ENCODE peak calls at places on chromosomes 12 and 14, in four cellular contexts. Y is K562, U is HL-60, M is GM12878. H is an unnamed sample.

GRCh38 chr12:71955946-71956345 is 17.3 kb downstream of the TPH2 start:
- DNase-seq in Y (no peak), U (no peak), M (no peak), H (no peak)

GRCh38 chr12:124411291-124411878 is 116.5 kb downstream of the RFLNA start:
- DNase-seq in Y (no peak), U (no peak), M (no peak), H (no peak)

GRCh38 chr12:50425859-50426258 is 25.2 kb downstream of the LARP4 start:
- DNase-seq in Y (no peak), U (no peak), M (no peak), H (no peak)

GRCh38 chr14:101830271-101830670 is 68.8 kb downstream of the PPP2R5C start:
- DNase-seq in Y (no peak), U (no peak), M (no peak), H (no peak)

GRCh38 chr12:79455314-79455713 is 235.4 kb downstream of the PAWR start:
- DNase-seq in Y (no peak), U (no peak), M (no peak), H (no peak)

GRCh38 chr12:82207556-82207955 is 150.6 kb downstream of the CCDC59 start:
- DNase-seq in Y (no peak), U (no peak), M (no peak), H (no peak)

GRCh38 chr12:104689630-104690029 is 232.9 kb downstream of the CHST11 start:
- DNase-seq in Y (no peak), U (peak), M (no peak), H (no peak)

GRCh38 chr12:116400671-116401357 is 123.3 kb upstream of the MED13L start:
- DNase-seq in Y (no peak), U (peak), M (no peak), H (no peak)

GRCh38 chr14:74954232-74954946 is 1.0 kb downstream of the PGF start:
- DNase-seq in Y (peak), U (no peak), M (no peak), H (no peak)
- TF ChIP-seq SPI1 in Y (no peak), U (no peak), M (no peak), H (no peak)

GRCh38 chr14:103626150-103626850 is 2.7 kb upstream of the KLC1 start:
- DNase-seq in Y (no peak), U (no peak), M (no peak), H (no peak)
- TF ChIP-seq POLR2AphosphoS5 in Y (no peak), U (no peak), M (no peak), H (no peak)

GRCh38 chr14:21498540-21499526 is 12.3 kb downstream of the METTL3 start:
- DNase-seq in Y (peak), U (peak), M (no peak), H (no peak)
- TF ChIP-seq SPI1 in Y (no peak), U (no peak), M (no peak), H (no peak)

GRCh38 chr12:76945867-76946266 is 67.0 kb upstream of the CSRP2 start:
- DNase-seq in Y (no peak), U (no peak), M (no peak), H (no peak)

GRCh38 chr12:76944892-76945291 is 66.1 kb upstream of the CSRP2 start:
- DNase-seq in Y (no peak), U (no peak), M (no peak), H (no peak)

GRCh38 chr12:76943004-76943403 is 64.2 kb upstream of the CSRP2 start:
- DNase-seq in Y (no peak), U (no peak), M (no peak), H (no peak)

GRCh38 chr12:76946451-76946850 is 67.6 kb upstream of the CSRP2 start:
- DNase-seq in Y (no peak), U (no peak), M (no peak), H (no peak)

GRCh38 chr12:76942276-76942675 is 63.5 kb upstream of the CSRP2 start:
- DNase-seq in Y (no peak), U (no peak), M (no peak), H (no peak)
- TF ChIP-seq POLR2AphosphoS5 in Y (no peak), U (no peak), M (no peak), H (no peak)

DNA sequence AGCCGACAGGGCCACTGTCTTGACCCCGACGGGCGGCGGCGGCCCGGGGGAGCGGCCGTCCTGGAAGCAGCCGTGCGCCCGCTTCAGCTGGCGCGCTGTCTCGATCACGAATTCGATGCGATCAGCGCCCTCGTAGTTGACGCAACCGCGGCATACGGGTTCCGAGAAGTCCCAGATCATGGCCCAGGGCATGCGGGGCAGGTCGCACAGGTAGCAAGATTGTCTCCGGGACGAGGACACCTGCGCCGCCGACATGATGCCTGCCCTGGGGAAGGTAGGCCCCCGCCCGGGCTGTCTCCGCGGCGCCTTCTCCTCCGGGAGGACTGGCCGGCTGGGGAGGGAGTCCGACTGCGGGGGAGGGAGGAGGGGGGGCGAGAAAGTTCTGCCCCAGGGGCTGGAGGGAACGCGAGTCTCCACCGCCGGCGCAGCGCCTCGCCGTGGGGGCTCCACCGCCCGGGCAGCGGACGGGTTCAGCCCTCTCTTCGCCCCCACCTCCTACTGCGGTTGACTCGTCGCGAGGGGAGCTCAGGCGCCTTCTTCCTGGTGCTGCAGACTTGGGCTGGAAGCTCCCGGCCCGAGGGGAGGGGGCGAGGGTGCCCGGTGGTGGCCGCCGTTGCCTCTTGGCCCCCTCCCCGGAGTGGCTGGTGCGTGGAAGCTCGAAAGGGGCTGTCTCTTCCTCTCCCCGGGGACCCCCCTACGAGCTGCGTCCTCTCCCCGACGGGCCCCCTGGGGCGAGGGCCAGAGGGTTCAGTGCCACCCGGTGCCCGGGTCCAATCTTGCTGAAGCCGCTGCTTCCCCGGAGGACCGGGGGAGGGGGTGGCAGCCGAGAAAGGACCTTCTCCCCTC is 747 bp downstream of the IRF2BPL start:
- DNase-seq in Y (peak), U (peak), M (no peak), H (peak)
- TF ChIP-seq SPI1 in Y (no peak), U (no peak), M (no peak), H (no peak)

GRCh38 chr14:90293766-90294471 is 37.6 kb downstream of the PSMC1 start:
- DNase-seq in Y (no peak), U (no peak), M (no peak), H (no peak)
- TF ChIP-seq POLR2AphosphoS5 in Y (no peak), U (no peak), M (no peak), H (no peak)

GRCh38 chr12:89593873-89594272 is 68.0 kb upstream of the POC1B start:
- DNase-seq in Y (no peak), U (no peak), M (no peak), H (no peak)

GRCh38 chr12:89593233-89593632 is 67.4 kb upstream of the POC1B start:
- DNase-seq in Y (no peak), U (no peak), M (no peak), H (no peak)

GRCh38 chr12:89603678-89604077 is 77.8 kb upstream of the POC1B start:
- DNase-seq in Y (no peak), U (no peak), M (no peak), H (no peak)

GRCh38 chr12:89597210-89597609 is 71.4 kb upstream of the POC1B start:
- DNase-seq in Y (no peak), U (no peak), M (no peak), H (no peak)

GRCh38 chr12:89597770-89598169 is 71.9 kb upstream of the POC1B start:
- DNase-seq in Y (no peak), U (no peak), M (peak), H (no peak)
- TF ChIP-seq SPI1 in Y (no peak), U (no peak), M (no peak), H (no peak)

DNA sequence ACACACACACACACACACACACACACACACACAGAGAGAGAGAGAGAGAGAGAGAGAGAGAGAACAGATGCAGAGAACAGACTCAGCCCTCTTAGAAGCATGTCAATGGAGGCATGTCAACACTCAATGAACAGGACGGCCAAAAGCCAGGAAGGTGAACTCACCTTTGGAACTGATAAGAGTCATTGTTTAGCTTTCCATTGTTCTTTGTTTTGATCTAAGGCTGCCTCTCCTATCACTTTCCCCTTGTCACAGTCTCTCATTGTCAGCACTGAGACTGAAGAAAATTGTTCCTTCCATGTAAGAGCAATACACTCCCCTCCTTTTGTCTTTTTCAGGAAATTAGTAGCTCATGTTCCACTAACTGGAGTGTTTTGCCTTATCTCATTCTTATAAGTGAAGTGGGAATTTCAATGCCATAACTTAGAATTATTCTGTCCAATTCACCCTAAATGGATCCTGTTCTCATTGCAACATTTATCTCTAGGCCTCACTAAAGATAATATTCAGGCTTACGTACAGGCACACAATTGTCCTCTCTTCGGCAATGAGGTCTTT is 218.0 kb downstream of the DUSP6 start:
- DNase-seq in Y (no peak), U (no peak), M (no peak), H (no peak)
- TF ChIP-seq POLR2AphosphoS5 in Y (no peak), U (no peak), M (no peak), H (no peak)

GRCh38 chr12:53613821-53614220 is 12.4 kb downstream of the ATF7 start:
- DNase-seq in Y (no peak), U (no peak), M (no peak), H (no peak)
- TF ChIP-seq SPI1 in Y (no peak), U (no peak), M (no peak), H (no peak)

H was measured in GM12891.